ENCODE peak calls at places on chromosomes 11 and 22, in seven cellular contexts. One of them, this sample, is unnamed.
A peak's percentile ranks its signal among the peaks of the same experiment; 100 is the strongest.

GRCh38 chr22:25966448-25966913 is 202.8 kb upstream of the SEZ6L start:
- DNase-seq in endothelial cell of umbilical vein: no peak
- DNase-seq in HCT116: no peak
- DNase-seq in A549: no peak
- DNase-seq in K562: no peak
- DNase-seq in HepG2: no peak
- DNase-seq in H1: no peak
- DNase-seq in this sample: peak; percentile 39

GRCh38 chr11:27698872-27699241 is 1.4 kb downstream of the BDNF start:
- DNase-seq in endothelial cell of umbilical vein: peak; percentile 91
- DNase-seq in HCT116: peak; percentile 82
- DNase-seq in A549: peak; percentile 88
- DNase-seq in K562: peak; percentile 81
- DNase-seq in HepG2: peak; percentile 43
- DNase-seq in H1: peak; percentile 97
- DNase-seq in this sample: peak; percentile 81

GRCh38 chr11:1304376-1304775 is 5.1 kb downstream of the TOLLIP start:
- DNase-seq in endothelial cell of umbilical vein: peak; percentile 44
- DNase-seq in HCT116: no peak
- DNase-seq in A549: peak; percentile 25
- DNase-seq in K562: no peak
- DNase-seq in HepG2: peak; percentile 81
- DNase-seq in H1: peak; percentile 27
- DNase-seq in this sample: no peak

GRCh38 chr11:60987577-60988277 is 16.2 kb downstream of the CD6 start:
- DNase-seq in endothelial cell of umbilical vein: no peak
- DNase-seq in HCT116: no peak
- DNase-seq in A549: no peak
- DNase-seq in K562: no peak
- DNase-seq in HepG2: no peak
- DNase-seq in H1: no peak
- DNase-seq in this sample: no peak

GRCh38 chr11:73372371-73372993 is 3.7 kb upstream of the RELT start:
- DNase-seq in endothelial cell of umbilical vein: peak; percentile 31
- DNase-seq in HCT116: peak; percentile 21
- DNase-seq in A549: peak; percentile 58
- DNase-seq in K562: no peak
- DNase-seq in HepG2: peak; percentile 25
- DNase-seq in H1: peak; percentile 66
- DNase-seq in this sample: peak; percentile 61

GRCh38 chr11:110050201-110050506 is 43.0 kb upstream of the ZC3H12C start:
- DNase-seq in endothelial cell of umbilical vein: no peak
- DNase-seq in HCT116: no peak
- DNase-seq in A549: no peak
- DNase-seq in K562: no peak
- DNase-seq in HepG2: no peak
- DNase-seq in H1: no peak
- DNase-seq in this sample: no peak

GRCh38 chr22:47943729-47944700 is 1181.6 kb downstream of the TBC1D22A start:
- DNase-seq in endothelial cell of umbilical vein: no peak
- DNase-seq in HCT116: no peak
- DNase-seq in A549: no peak
- DNase-seq in K562: no peak
- DNase-seq in HepG2: no peak
- DNase-seq in H1: no peak
- DNase-seq in this sample: no peak

GRCh38 chr11:77081381-77081851 is 14.6 kb downstream of the CAPN5 start:
- DNase-seq in endothelial cell of umbilical vein: no peak
- DNase-seq in HCT116: no peak
- DNase-seq in A549: no peak
- DNase-seq in K562: no peak
- DNase-seq in HepG2: no peak
- DNase-seq in H1: no peak
- DNase-seq in this sample: no peak

GRCh38 chr11:116499396-116500001 is 273.3 kb downstream of the BUD13 start:
- DNase-seq in endothelial cell of umbilical vein: peak; percentile 73
- DNase-seq in HCT116: peak; percentile 64
- DNase-seq in A549: peak; percentile 27
- DNase-seq in K562: peak; percentile 78
- DNase-seq in HepG2: peak; percentile 78
- DNase-seq in H1: peak; percentile 99
- DNase-seq in this sample: peak; percentile 76

GRCh38 chr11:67354314-67355022 is 1.1 kb upstream of the POLD4 start:
- DNase-seq in endothelial cell of umbilical vein: peak; percentile 93
- DNase-seq in HCT116: peak; percentile 92
- DNase-seq in A549: peak; percentile 96
- DNase-seq in K562: peak; percentile 89
- DNase-seq in HepG2: peak; percentile 97
- DNase-seq in H1: no peak
- DNase-seq in this sample: peak; percentile 83

GRCh38 chr11:83069441-83070043 is 2.2 kb downstream of the RAB30 start:
- DNase-seq in endothelial cell of umbilical vein: peak; percentile 76
- DNase-seq in HCT116: no peak
- DNase-seq in A549: no peak
- DNase-seq in K562: no peak
- DNase-seq in HepG2: no peak
- DNase-seq in H1: no peak
- DNase-seq in this sample: no peak

GRCh38 chr11:117941163-117941707 is 12.0 kb upstream of the TMPRSS13 start:
- DNase-seq in endothelial cell of umbilical vein: no peak
- DNase-seq in HCT116: peak; percentile 34
- DNase-seq in A549: no peak
- DNase-seq in K562: no peak
- DNase-seq in HepG2: no peak
- DNase-seq in H1: no peak
- DNase-seq in this sample: no peak

GRCh38 chr11:31825453-31826391 is 14.6 kb upstream of the PAX6 start:
- DNase-seq in endothelial cell of umbilical vein: no peak
- DNase-seq in HCT116: no peak
- DNase-seq in A549: no peak
- DNase-seq in K562: no peak
- DNase-seq in HepG2: no peak
- DNase-seq in H1: peak; percentile 78
- DNase-seq in this sample: no peak

GRCh38 chr22:40116496-40117200 is 61.1 kb upstream of the TNRC6B start:
- DNase-seq in endothelial cell of umbilical vein: no peak
- DNase-seq in HCT116: no peak
- DNase-seq in A549: no peak
- DNase-seq in K562: no peak
- DNase-seq in HepG2: no peak
- DNase-seq in H1: no peak
- DNase-seq in this sample: no peak

GRCh38 chr22:37533995-37534394 is 14.8 kb upstream of the CARD10 start:
- DNase-seq in endothelial cell of umbilical vein: no peak
- DNase-seq in HCT116: peak; percentile 34
- DNase-seq in A549: no peak
- DNase-seq in K562: no peak
- DNase-seq in HepG2: no peak
- DNase-seq in H1: no peak
- DNase-seq in this sample: peak; percentile 92

GRCh38 chr11:74681686-74682651 is 49.3 kb downstream of the CHRDL2 start:
- DNase-seq in endothelial cell of umbilical vein: no peak
- DNase-seq in HCT116: no peak
- DNase-seq in A549: no peak
- DNase-seq in K562: no peak
- DNase-seq in HepG2: no peak
- DNase-seq in H1: no peak
- DNase-seq in this sample: no peak

GRCh38 chr22:29313126-29314071 is 2.1 kb downstream of the RASL10A start:
- DNase-seq in endothelial cell of umbilical vein: peak; percentile 50
- DNase-seq in HCT116: peak; percentile 34
- DNase-seq in A549: no peak
- DNase-seq in K562: peak; percentile 21
- DNase-seq in HepG2: no peak
- DNase-seq in H1: peak; percentile 88
- DNase-seq in this sample: no peak

GRCh38 chr11:44138980-44139379 is 43.5 kb downstream of the EXT2 start:
- DNase-seq in endothelial cell of umbilical vein: no peak
- DNase-seq in HCT116: no peak
- DNase-seq in A549: no peak
- DNase-seq in K562: no peak
- DNase-seq in HepG2: no peak
- DNase-seq in H1: no peak
- DNase-seq in this sample: no peak

GRCh38 chr11:57541099-57541670 is 3.8 kb downstream of the SMTNL1 start:
- DNase-seq in endothelial cell of umbilical vein: no peak
- DNase-seq in HCT116: no peak
- DNase-seq in A549: no peak
- DNase-seq in K562: no peak
- DNase-seq in HepG2: no peak
- DNase-seq in H1: no peak
- DNase-seq in this sample: no peak

GRCh38 chr11:65491614-65492386 is 7.0 kb upstream of the MALAT1 start:
- DNase-seq in endothelial cell of umbilical vein: peak; percentile 89
- DNase-seq in HCT116: peak; percentile 93
- DNase-seq in A549: peak; percentile 49
- DNase-seq in K562: peak; percentile 66
- DNase-seq in HepG2: no peak
- DNase-seq in H1: peak; percentile 64
- DNase-seq in this sample: peak; percentile 96
- TF ChIP-seq POLR2A in endothelial cell of umbilical vein: peak; percentile 23
- TF ChIP-seq POLR2A in HCT116: no peak
- TF ChIP-seq POLR2A in A549: peak; percentile 6
- TF ChIP-seq POLR2A in K562: no peak
- TF ChIP-seq POLR2A in HepG2: no peak
- TF ChIP-seq POLR2A in H1: no peak
- TF ChIP-seq POLR2A in this sample: no peak

GRCh38 chr22:36367066-36367465 is 20.7 kb downstream of the MYH9 start:
- DNase-seq in endothelial cell of umbilical vein: no peak
- DNase-seq in HCT116: no peak
- DNase-seq in A549: no peak
- DNase-seq in K562: no peak
- DNase-seq in HepG2: no peak
- DNase-seq in H1: no peak
- DNase-seq in this sample: no peak

GRCh38 chr22:36369004-36369921 is 18.5 kb downstream of the MYH9 start:
- DNase-seq in endothelial cell of umbilical vein: peak; percentile 62
- DNase-seq in HCT116: no peak
- DNase-seq in A549: no peak
- DNase-seq in K562: no peak
- DNase-seq in HepG2: no peak
- DNase-seq in H1: no peak
- DNase-seq in this sample: no peak

GRCh38 chr22:36369922-36370781 is 17.6 kb downstream of the MYH9 start:
- DNase-seq in endothelial cell of umbilical vein: peak; percentile 76
- DNase-seq in HCT116: no peak
- DNase-seq in A549: no peak
- DNase-seq in K562: peak; percentile 53
- DNase-seq in HepG2: peak; percentile 72
- DNase-seq in H1: no peak
- DNase-seq in this sample: peak; percentile 92

GRCh38 chr22:36367479-36367878 is 20.3 kb downstream of the MYH9 start:
- DNase-seq in endothelial cell of umbilical vein: no peak
- DNase-seq in HCT116: no peak
- DNase-seq in A549: no peak
- DNase-seq in K562: no peak
- DNase-seq in HepG2: no peak
- DNase-seq in H1: no peak
- DNase-seq in this sample: no peak

DNA sequence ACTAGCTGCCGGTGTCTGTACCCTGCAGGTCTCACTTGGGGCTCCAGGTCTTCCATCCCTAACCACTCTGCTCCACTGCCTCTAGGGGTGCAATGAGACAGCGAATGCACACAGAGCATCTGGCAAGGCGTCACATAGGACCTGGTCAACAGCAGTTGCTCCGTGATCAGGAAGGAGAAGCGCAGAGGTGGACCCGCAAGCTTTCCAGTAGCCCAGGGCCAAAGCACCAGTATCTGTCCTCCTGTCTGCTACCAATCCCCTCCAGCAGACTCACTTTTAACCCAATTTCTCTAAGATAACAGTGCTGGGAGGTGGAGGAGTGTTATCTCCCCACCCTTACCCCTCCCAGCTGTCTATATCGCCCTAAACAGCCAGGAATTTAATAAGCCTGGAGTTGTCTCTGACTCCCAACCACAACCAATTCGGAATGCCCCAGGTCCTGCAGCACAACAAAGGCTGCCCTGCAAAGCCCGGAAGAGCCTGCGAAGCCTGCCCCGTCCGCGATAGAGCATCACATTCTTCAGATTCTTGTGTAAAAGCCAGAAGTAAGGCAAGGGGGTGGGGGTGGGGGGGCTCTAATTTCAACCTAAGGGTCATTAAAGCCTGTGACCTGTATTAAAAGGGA is 19.3 kb downstream of the MYH9 start:
- DNase-seq in endothelial cell of umbilical vein: peak; percentile 76
- DNase-seq in HCT116: no peak
- DNase-seq in A549: no peak
- DNase-seq in K562: peak; percentile 77
- DNase-seq in HepG2: peak; percentile 72
- DNase-seq in H1: no peak
- DNase-seq in this sample: no peak
- TF ChIP-seq CTCF in endothelial cell of umbilical vein: no peak
- TF ChIP-seq CTCF in HCT116: peak; percentile 6
- TF ChIP-seq CTCF in A549: no peak
- TF ChIP-seq CTCF in K562: peak; percentile 35
- TF ChIP-seq CTCF in HepG2: no peak
- TF ChIP-seq CTCF in H1: peak; percentile 2
- TF ChIP-seq CTCF in this sample: no peak

GRCh38 chr22:20508815-20509271 is 1.4 kb downstream of the MED15 start:
- DNase-seq in endothelial cell of umbilical vein: peak; percentile 28
- DNase-seq in HCT116: no peak
- DNase-seq in A549: no peak
- DNase-seq in K562: peak; percentile 56
- DNase-seq in HepG2: no peak
- DNase-seq in H1: no peak
- DNase-seq in this sample: peak; percentile 30
- TF ChIP-seq MAX in endothelial cell of umbilical vein: no peak
- TF ChIP-seq MAX in HCT116: no peak
- TF ChIP-seq MAX in A549: no peak
- TF ChIP-seq MAX in K562: no peak
- TF ChIP-seq MAX in HepG2: no peak
- TF ChIP-seq MAX in H1: no peak
- TF ChIP-seq MAX in this sample: no peak

DNA sequence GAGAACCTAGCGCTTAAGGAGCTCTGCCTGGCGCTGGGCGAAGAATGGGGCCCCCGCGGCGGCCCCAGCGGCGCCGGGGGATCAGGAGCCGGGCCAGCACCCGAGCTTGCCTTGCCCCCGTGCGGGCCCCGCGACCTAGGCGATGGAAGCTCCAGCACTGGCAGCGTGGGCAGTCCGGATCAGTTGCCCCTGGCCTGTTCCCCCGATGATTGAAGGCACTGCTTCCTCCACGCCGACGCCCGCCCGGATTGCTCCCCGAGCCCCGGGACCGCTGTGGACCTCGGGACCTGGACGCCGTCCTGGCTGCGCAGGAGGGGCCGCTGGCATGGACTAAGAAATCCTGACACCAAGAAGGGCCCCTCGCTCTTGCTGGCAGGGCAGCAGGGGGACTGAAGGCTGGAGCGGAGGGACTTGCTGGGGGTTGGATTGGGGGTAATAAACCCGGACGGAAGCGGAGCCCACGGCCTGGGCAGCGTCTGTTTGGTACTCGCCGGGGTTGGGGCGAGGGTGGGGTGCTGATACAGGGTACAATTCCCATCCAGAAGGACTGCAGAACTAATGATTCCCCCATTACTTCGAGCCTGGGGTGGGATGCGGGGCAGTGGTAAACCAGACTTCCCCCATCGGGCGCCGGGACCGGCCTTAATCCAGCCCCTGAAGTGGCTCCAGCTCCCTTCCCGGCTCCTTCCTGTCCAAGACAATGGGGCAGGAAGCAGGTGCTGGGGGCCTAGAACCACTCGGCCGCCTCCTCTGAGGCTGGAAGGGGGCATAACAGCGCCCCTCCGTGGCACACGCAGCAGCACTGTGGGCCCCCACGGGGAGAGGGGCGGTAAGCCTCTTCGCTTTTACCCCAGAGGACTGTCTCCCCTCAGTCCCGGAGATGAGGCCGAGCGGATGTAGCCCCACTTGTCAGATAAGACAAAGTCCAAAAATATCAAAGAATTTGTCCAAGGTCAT is 985 bp downstream of the CCDC85B start:
- DNase-seq in endothelial cell of umbilical vein: peak; percentile 89
- DNase-seq in HCT116: no peak
- DNase-seq in A549: peak; percentile 43
- DNase-seq in K562: peak; percentile 39
- DNase-seq in HepG2: peak; percentile 78
- DNase-seq in H1: peak; percentile 72
- DNase-seq in this sample: peak; percentile 84
- TF ChIP-seq POLR2A in endothelial cell of umbilical vein: peak; percentile 96
- TF ChIP-seq POLR2A in HCT116: peak; percentile 62
- TF ChIP-seq POLR2A in A549: peak; percentile 7
- TF ChIP-seq POLR2A in K562: peak; percentile 76
- TF ChIP-seq POLR2A in HepG2: no peak
- TF ChIP-seq POLR2A in H1: no peak
- TF ChIP-seq POLR2A in this sample: peak; percentile 10